ENCODE peak calls at places on chromosomes 11 and 22, in four cellular contexts. F is EL, U is SK-N-MC, Z is SHP77. S is an unnamed sample.

GRCh38 chr11:103877221-103877620 is 159.2 kb upstream of the DDI1 start:
- DNase-seq in F (peak), U (no peak), Z (no peak), S (no peak)

GRCh38 chr11:92628401-92629292 is 340.8 kb upstream of the MTNR1B start:
- DNase-seq in F (peak), U (no peak), Z (no peak), S (no peak)

GRCh38 chr22:35480627-35481565 is 59.7 kb upstream of the RASD2 start:
- DNase-seq in F (no peak), U (no peak), Z (no peak), S (no peak)

GRCh38 chr11:68385128-68385527 is 72.7 kb downstream of the LRP5 start:
- DNase-seq in F (no peak), U (no peak), Z (no peak), S (no peak)

GRCh38 chr11:89612111-89612510 is 98.0 kb upstream of the TRIM77 start:
- DNase-seq in F (no peak), U (no peak), Z (no peak), S (no peak)

GRCh38 chr22:44229809-44230208 is 49.1 kb downstream of the PARVG start:
- DNase-seq in F (no peak), U (no peak), Z (no peak), S (no peak)

GRCh38 chr22:40552070-40552469 is 84.4 kb downstream of the MRTFA start:
- DNase-seq in F (no peak), U (no peak), Z (no peak), S (no peak)

GRCh38 chr11:86257446-86257845 is 12.9 kb downstream of the EED start:
- DNase-seq in F (no peak), U (no peak), Z (no peak), S (no peak)

GRCh38 chr11:112784323-112785073 is 176.7 kb upstream of the NCAM1 start:
- DNase-seq in F (peak), U (no peak), Z (peak), S (no peak)